ENCODE peak calls at places on chromosomes 13 and 19, in four cellular contexts. A is ovary, Q is sigmoid colon, I is HCT116. V is an unnamed sample.

GRCh38 chr19:35446194-35446593 is 1.9 kb upstream of the FFAR2 start:
- DNase-seq in A (no peak), Q (no peak), I (no peak), V (no peak)

GRCh38 chr13:30850204-30850866 is 55.7 kb upstream of the MEDAG start:
- DNase-seq in A (no peak), Q (no peak), I (no peak), V (no peak)

GRCh38 chr13:112686987-112687386 is 2.9 kb upstream of the ATP11A start:
- DNase-seq in A (no peak), Q (no peak), I (no peak), V (no peak)

GRCh38 chr13:114134111-114134943 is 1.9 kb upstream of the RASA3 start:
- DNase-seq in A (no peak), Q (peak; percentile 61), I (no peak), V (no peak)

GRCh38 chr19:30752201-30752600 is 380.0 kb downstream of the ZNF536 start:
- DNase-seq in A (no peak), Q (no peak), I (no peak), V (no peak)

GRCh38 chr13:64928704-64929499 is 2301.2 kb downstream of the PCDH9 start:
- DNase-seq in A (no peak), Q (no peak), I (peak; percentile 42), V (no peak)

GRCh38 chr19:38734426-38735256 is 9.6 kb downstream of the CAPN12 start:
- DNase-seq in A (no peak), Q (peak; percentile 65), I (no peak), V (peak; percentile 23)

GRCh38 chr19:15640294-15640903 is at the start of gene CYP4F3:
- DNase-seq in A (peak; percentile 58), Q (no peak), I (peak; percentile 80), V (peak; percentile 56)

GRCh38 chr19:19606021-19606420 is 12.5 kb downstream of the PBX4 start:
- DNase-seq in A (no peak), Q (no peak), I (peak; percentile 82), V (no peak)

GRCh38 chr13:37968555-37968954 is 99.0 kb upstream of the TRPC4 start:
- DNase-seq in A (no peak), Q (no peak), I (no peak), V (no peak)

GRCh38 chr19:18273566-18274302 is 518 bp downstream of the IQCN start:
- DNase-seq in A (no peak), Q (no peak), I (no peak), V (no peak)

GRCh38 chr19:2381151-2381822 is 21.2 kb downstream of the TMPRSS9 start:
- DNase-seq in A (no peak), Q (no peak), I (no peak), V (no peak)

GRCh38 chr19:31231181-31231580 is 118.1 kb downstream of the TSHZ3 start:
- DNase-seq in A (no peak), Q (no peak), I (no peak), V (no peak)

GRCh38 chr19:10660346-10660745 is 6.2 kb downstream of the ILF3 start:
- DNase-seq in A (no peak), Q (no peak), I (no peak), V (no peak)

GRCh38 chr13:37870489-37870845 is 895 bp upstream of the TRPC4 start:
- DNase-seq in A (no peak), Q (no peak), I (no peak), V (no peak)

GRCh38 chr13:79311456-79311855 is 94.6 kb downstream of the RBM26 start:
- DNase-seq in A (no peak), Q (no peak), I (no peak), V (no peak)

GRCh38 chr13:50128406-50129048 is 113.3 kb downstream of the KCNRG start:
- DNase-seq in A (no peak), Q (no peak), I (no peak), V (no peak)

GRCh38 chr19:2613507-2614295 is 88.8 kb downstream of the GNG7 start:
- DNase-seq in A (no peak), Q (peak; percentile 73), I (no peak), V (peak; percentile 73)

GRCh38 chr19:50808856-50809255 is 14.7 kb downstream of the KLK1 start:
- DNase-seq in A (no peak), Q (no peak), I (no peak), V (no peak)

GRCh38 chr19:3220576-3220975 is 3.9 kb upstream of the CELF5 start:
- DNase-seq in A (no peak), Q (no peak), I (no peak), V (no peak)

GRCh38 chr19:1411255-1412191 is 4.1 kb downstream of the DAZAP1 start:
- DNase-seq in A (peak; percentile 39), Q (no peak), I (no peak), V (peak; percentile 80)

GRCh38 chr13:27965740-27966640 is 3.1 kb downstream of the CDX2 start:
- DNase-seq in A (no peak), Q (no peak), I (no peak), V (no peak)

GRCh38 chr19:4909172-4909896 is at the start of gene UHRF1:
- DNase-seq in A (no peak), Q (no peak), I (no peak), V (no peak)

GRCh38 chr19:2268861-2269243 is 12.6 kb upstream of the JSRP1 start:
- DNase-seq in A (no peak), Q (no peak), I (no peak), V (no peak)

GRCh38 chr13:21606781-21607180 is 2.8 kb upstream of the MICU2 start:
- DNase-seq in A (no peak), Q (no peak), I (no peak), V (no peak)

GRCh38 chr19:19591133-19591825 is 27.2 kb downstream of the PBX4 start:
- DNase-seq in A (no peak), Q (no peak), I (no peak), V (no peak)

GRCh38 chr19:4229179-4229931 is at the start of gene EBI3:
- DNase-seq in A (no peak), Q (no peak), I (no peak), V (no peak)

GRCh38 chr19:2038284-2039081 is 12.6 kb downstream of the MKNK2 start:
- DNase-seq in A (peak; percentile 60), Q (peak; percentile 71), I (no peak), V (no peak)

GRCh38 chr13:114145722-114146121 is 13.3 kb upstream of the RASA3 start:
- DNase-seq in A (no peak), Q (peak; percentile 46), I (no peak), V (peak; percentile 13)

GRCh38 chr13:28447206-28447605 is 47.7 kb downstream of the FLT1 start:
- DNase-seq in A (no peak), Q (no peak), I (no peak), V (no peak)

GRCh38 chr13:98188544-98189166 is 11.6 kb upstream of the RNF113B start:
- DNase-seq in A (no peak), Q (no peak), I (no peak), V (no peak)

GRCh38 chr13:98187862-98188261 is 10.8 kb upstream of the RNF113B start:
- DNase-seq in A (no peak), Q (no peak), I (no peak), V (no peak)

GRCh38 chr13:98192008-98192407 is 14.9 kb upstream of the RNF113B start:
- DNase-seq in A (no peak), Q (no peak), I (no peak), V (no peak)

GRCh38 chr13:98189841-98190505 is 12.9 kb upstream of the RNF113B start:
- DNase-seq in A (no peak), Q (no peak), I (no peak), V (peak; percentile 32)

DNA sequence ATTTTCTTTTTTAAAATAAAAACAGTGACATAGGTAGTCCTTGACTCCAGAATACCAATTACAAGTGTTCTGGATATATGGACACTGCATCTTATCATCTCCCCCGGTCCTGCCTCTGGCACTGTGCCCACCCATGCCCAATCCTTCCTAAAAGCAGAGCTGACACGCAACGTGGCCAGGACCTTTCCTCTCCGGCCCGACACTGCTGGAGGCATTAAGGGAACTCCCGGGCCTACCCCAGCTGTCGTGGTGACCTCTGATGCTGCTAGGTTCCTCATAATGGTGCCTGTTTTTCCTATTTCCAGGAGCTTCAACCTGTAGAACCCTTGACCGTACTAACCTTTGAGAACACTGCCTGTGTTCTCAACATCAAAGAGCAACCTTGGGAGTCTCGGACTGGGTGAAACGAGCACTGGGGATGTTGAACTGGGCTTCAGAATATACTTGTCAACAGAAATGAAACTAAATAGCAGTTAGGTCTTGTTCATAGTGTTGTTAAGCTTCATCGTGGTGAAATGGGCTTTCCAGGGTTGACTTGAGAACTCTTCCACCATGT is 13.9 kb upstream of the RNF113B start:
- DNase-seq in A (no peak), Q (no peak), I (no peak), V (no peak)
- H3K27ac ChIP-seq in A (no peak overlapping the region), Q (peak overlapping the region; percentile 74), I (no peak overlapping the region), V (no peak overlapping the region)

GRCh38 chr13:100563779-100564178 is 24.8 kb downstream of the GGACT start:
- DNase-seq in A (no peak), Q (no peak), I (no peak), V (no peak)
- TF ChIP-seq POLR2A in A (no peak), Q (no peak), I (no peak), V (no peak)

GRCh38 chr19:45814166-45814780 is 835 bp downstream of the RSPH6A start:
- DNase-seq in A (no peak), Q (no peak), I (no peak), V (no peak)
- H3K27ac ChIP-seq in A (no peak overlapping the region), Q (no peak overlapping the region), I (no peak overlapping the region), V (no peak overlapping the region)

GRCh38 chr19:7917292-7918061 is 2.7 kb upstream of the SNAPC2 start:
- DNase-seq in A (peak; percentile 59), Q (no peak), I (no peak), V (no peak)

GRCh38 chr19:7916908-7917291 is 2.3 kb downstream of the TGFBR3L start:
- DNase-seq in A (no peak), Q (no peak), I (no peak), V (no peak)

GRCh38 chr19:7914598-7915045 is at the start of gene TGFBR3L:
- DNase-seq in A (peak; percentile 29), Q (no peak), I (no peak), V (peak; percentile 28)

GRCh38 chr19:7915250-7916136 is 863 bp downstream of the TGFBR3L start:
- DNase-seq in A (peak; percentile 24), Q (no peak), I (no peak), V (no peak)

GRCh38 chr19:7916137-7916907 is 1.7 kb downstream of the TGFBR3L start:
- DNase-seq in A (peak; percentile 23), Q (no peak), I (no peak), V (peak; percentile 63)
- TF ChIP-seq POLR2A in A (no peak), Q (no peak), I (no peak), V (no peak)

GRCh38 chr13:34810996-34811395 is 131.1 kb upstream of the NBEA start:
- DNase-seq in A (no peak), Q (no peak), I (no peak), V (no peak)

GRCh38 chr13:34816118-34816517 is 126.0 kb upstream of the NBEA start:
- DNase-seq in A (no peak), Q (no peak), I (no peak), V (no peak)

GRCh38 chr13:34817246-34817645 is 124.8 kb upstream of the NBEA start:
- DNase-seq in A (no peak), Q (no peak), I (no peak), V (no peak)

DNA sequence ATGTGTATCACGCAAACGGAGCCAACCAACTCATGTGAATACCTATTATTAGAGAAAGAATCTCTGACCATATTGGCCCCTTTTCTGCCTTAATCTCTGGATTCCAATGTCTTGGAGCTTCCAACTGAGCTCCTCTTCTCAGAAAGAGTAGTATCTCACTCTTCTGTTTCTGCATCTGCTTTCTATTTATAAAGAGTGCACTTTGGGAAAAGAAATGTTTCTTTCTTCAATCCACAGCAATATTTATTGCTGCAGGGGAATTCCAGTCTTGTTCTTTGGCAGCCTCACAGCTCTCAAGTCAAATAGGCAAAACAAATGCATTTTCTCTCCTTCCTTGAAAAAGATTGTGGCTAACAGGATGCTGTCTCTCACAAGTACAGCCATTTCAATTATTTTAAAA is 125.5 kb upstream of the NBEA start:
- DNase-seq in A (no peak), Q (no peak), I (no peak), V (no peak)
- H3K27ac ChIP-seq in A (no peak overlapping the region), Q (peak overlapping the region; percentile 75), I (no peak overlapping the region), V (peak overlapping the region; percentile 9)

V was measured in heart left ventricle.